ENCODE peak calls at places on chromosome 1, in five cellular contexts. T is cardiac muscle cell, V is OCI-LY7, K is anterior cingulate cortex, A is ecto neural progenitor cell. N is an unnamed sample.

GRCh38 chr1:89887270-89887669 is 66.4 kb downstream of the LRRC8D start:
- DNase-seq in T (no peak), V (no peak), K (no peak), A (no peak), N (peak)

GRCh38 chr1:155307247-155307740 is 1.4 kb upstream of the FDPS start:
- DNase-seq in T (peak), V (peak), K (no peak), A (no peak), N (no peak)

GRCh38 chr1:194055545-194055944 is 869.1 kb upstream of the B3GALT2 start:
- DNase-seq in T (no peak), V (no peak), K (no peak), A (no peak), N (no peak)

GRCh38 chr1:9651565-9652378 is at the start of gene PIK3CD:
- DNase-seq in T (peak), V (peak), K (no peak), A (peak), N (peak)

GRCh38 chr1:67791261-67791660 is 42.0 kb downstream of the GNG12 start:
- DNase-seq in T (no peak), V (no peak), K (no peak), A (no peak), N (peak)

GRCh38 chr1:2124446-2125198 is 70.0 kb downstream of the FAAP20 start:
- DNase-seq in T (no peak), V (no peak), K (peak), A (no peak), N (no peak)

GRCh38 chr1:2378441-2378851 is 12.9 kb downstream of the MORN1 start:
- DNase-seq in T (no peak), V (no peak), K (no peak), A (no peak), N (no peak)

GRCh38 chr1:52798331-52798730 is 44.2 kb upstream of the ZYG11A start:
- DNase-seq in T (no peak), V (no peak), K (no peak), A (no peak), N (no peak)

GRCh38 chr1:175599212-175599681 is 144.1 kb downstream of the TNR start:
- DNase-seq in T (peak), V (peak), K (no peak), A (peak), N (no peak)

GRCh38 chr1:61050541-61051454 is 31.6 kb upstream of the NFIA start:
- DNase-seq in T (peak), V (no peak), K (no peak), A (peak), N (no peak)

GRCh38 chr1:185066181-185066580 is 20.8 kb downstream of the RNF2 start:
- DNase-seq in T (no peak), V (no peak), K (no peak), A (no peak), N (no peak)

GRCh38 chr1:182476625-182477024 is 26.7 kb downstream of the RGSL1 start:
- DNase-seq in T (no peak), V (no peak), K (no peak), A (no peak), N (no peak)

GRCh38 chr1:24443241-24443656 is 27.6 kb downstream of the NIPAL3 start:
- DNase-seq in T (no peak), V (no peak), K (no peak), A (no peak), N (peak)

GRCh38 chr1:63951076-63951946 is 177.5 kb downstream of the ROR1 start:
- DNase-seq in T (no peak), V (no peak), K (no peak), A (no peak), N (no peak)